ENCODE peak calls at places on chromosomes 7 and 10, in eight cellular contexts. X is neural progenitor cell; D is cardiac septum; O is omental fat pad; P is hypothalamus; W is stimulated activated CD4-positive, alpha-beta T cell treated with anti-CD3 and anti-CD28 coated beads, Interleukin-1b, Interleukin-23, amount 100 ng/mL, for 24 hours; F is small intestine; Z is GM10248. L is an unnamed sample.

GRCh38 chr7:122651451-122651850 is 47.5 kb downstream of the RNF133 start:
- DNase-seq in X (no peak), D (no peak), O (no peak), P (no peak), W (no peak), F (no peak), Z (no peak), L (no peak)

GRCh38 chr7:157004839-157005455 is 5.5 kb downstream of the MNX1 start:
- DNase-seq in X (no peak), D (no peak), O (no peak), P (no peak), W (no peak), F (no peak), Z (no peak), L (no peak)

GRCh38 chr7:138460649-138461607 is 869 bp downstream of the TRIM24 start:
- DNase-seq in X (peak; percentile 75), D (no peak), O (no peak), P (peak; percentile 71), W (peak; percentile 12), F (peak; percentile 54), Z (peak; percentile 68), L (peak; percentile 34)

GRCh38 chr10:124821520-124821919 is 19.9 kb downstream of the ABRAXAS2 start:
- DNase-seq in X (no peak), D (no peak), O (no peak), P (no peak), W (no peak), F (no peak), Z (no peak), L (no peak)

GRCh38 chr7:88216276-88216675 is 3.6 kb downstream of the SRI start:
- DNase-seq in X (no peak), D (no peak), O (no peak), P (no peak), W (no peak), F (no peak), Z (no peak), L (no peak)

GRCh38 chr7:5495581-5496375 is 72.1 kb upstream of the TNRC18 start:
- DNase-seq in X (no peak), D (peak; percentile 85), O (no peak), P (peak; percentile 63), W (no peak), F (no peak), Z (no peak), L (no peak)

GRCh38 chr7:98251251-98251843 is 685 bp downstream of the TECPR1 start:
- DNase-seq in X (no peak), D (no peak), O (no peak), P (peak; percentile 31), W (no peak), F (no peak), Z (peak; percentile 48), L (no peak)

GRCh38 chr7:31043035-31043434 is 9.1 kb upstream of the ADCYAP1R1 start:
- DNase-seq in X (peak; percentile 96), D (no peak), O (no peak), P (no peak), W (no peak), F (no peak), Z (no peak), L (no peak)

GRCh38 chr10:95260909-95261552 is 29.8 kb downstream of the PDLIM1 start:
- DNase-seq in X (no peak), D (no peak), O (no peak), P (no peak), W (no peak), F (no peak), Z (no peak), L (no peak)

GRCh38 chr7:129492406-129492805 is 9.9 kb upstream of the SMKR1 start:
- DNase-seq in X (no peak), D (no peak), O (no peak), P (no peak), W (no peak), F (no peak), Z (no peak), L (no peak)

GRCh38 chr10:79342295-79342761 is 4.9 kb upstream of the PPIF start:
- DNase-seq in X (no peak), D (no peak), O (no peak), P (no peak), W (no peak), F (no peak), Z (no peak), L (no peak)

GRCh38 chr7:106347229-106347833 is 62.5 kb upstream of the NAMPT start:
- DNase-seq in X (no peak), D (no peak), O (no peak), P (no peak), W (no peak), F (no peak), Z (no peak), L (no peak)

GRCh38 chr10:96509017-96509641 is 4.6 kb downstream of the TLL2 start:
- DNase-seq in X (peak; percentile 58), D (no peak), O (no peak), P (no peak), W (no peak), F (no peak), Z (no peak), L (no peak)

GRCh38 chr7:39510738-39511372 is 55.3 kb upstream of the YAE1 start:
- DNase-seq in X (no peak), D (no peak), O (no peak), P (no peak), W (no peak), F (no peak), Z (no peak), L (peak; percentile 37)

GRCh38 chr10:123991622-123992570 is 100.3 kb upstream of the CPXM2 start:
- DNase-seq in X (no peak), D (no peak), O (no peak), P (no peak), W (no peak), F (no peak), Z (peak; percentile 5), L (no peak)

GRCh38 chr10:124217906-124218769 is 124.7 kb upstream of the CHST15 start:
- DNase-seq in X (peak; percentile 43), D (no peak), O (no peak), P (no peak), W (no peak), F (no peak), Z (no peak), L (peak; percentile 26)

GRCh38 chr7:157507987-157508386 is 171.2 kb downstream of the DNAJB6 start:
- DNase-seq in X (no peak), D (no peak), O (no peak), P (no peak), W (no peak), F (no peak), Z (no peak), L (no peak)

GRCh38 chr10:104317195-104318095 is 20.8 kb downstream of the ITPRIP start:
- DNase-seq in X (no peak), D (peak; percentile 70), O (no peak), P (no peak), W (no peak), F (no peak), Z (no peak), L (no peak)

GRCh38 chr7:45328397-45329080 is 170.9 kb downstream of the RAMP3 start:
- DNase-seq in X (no peak), D (no peak), O (no peak), P (no peak), W (no peak), F (no peak), Z (no peak), L (no peak)

GRCh38 chr7:727104-727805 is at the start of gene PRKAR1B:
- DNase-seq in X (peak; percentile 68), D (peak; percentile 69), O (no peak), P (no peak), W (no peak), F (peak; percentile 51), Z (peak; percentile 75), L (peak; percentile 49)

GRCh38 chr7:72441791-72442190 is 29.7 kb upstream of the CALN1 start:
- DNase-seq in X (no peak), D (no peak), O (no peak), P (no peak), W (no peak), F (no peak), Z (no peak), L (peak; percentile 20)

GRCh38 chr10:103576862-103577261 is 83.4 kb downstream of the NEURL1 start:
- DNase-seq in X (no peak), D (no peak), O (no peak), P (no peak), W (no peak), F (no peak), Z (no peak), L (no peak)

GRCh38 chr10:14860782-14861181 is 17.9 kb upstream of the SUV39H2 start:
- DNase-seq in X (no peak), D (no peak), O (no peak), P (no peak), W (no peak), F (peak; percentile 98), Z (no peak), L (no peak)

GRCh38 chr10:124149143-124149542 is 55.7 kb upstream of the CHST15 start:
- DNase-seq in X (peak; percentile 52), D (no peak), O (no peak), P (no peak), W (no peak), F (no peak), Z (no peak), L (no peak)

GRCh38 chr10:72637398-72637857 is 11.5 kb upstream of the MICU1 start:
- DNase-seq in X (no peak), D (peak; percentile 78), O (no peak), P (no peak), W (no peak), F (no peak), Z (peak; percentile 47), L (peak; percentile 17)

GRCh38 chr10:99993994-99994689 is 15.6 kb downstream of the DNMBP start:
- DNase-seq in X (no peak), D (peak; percentile 85), O (no peak), P (no peak), W (no peak), F (peak; percentile 36), Z (peak; percentile 76), L (peak; percentile 50)

GRCh38 chr10:91409069-91409868 is 875 bp upstream of the HECTD2 start:
- DNase-seq in X (peak; percentile 82), D (peak; percentile 90), O (peak; percentile 35), P (peak; percentile 86), W (no peak), F (peak; percentile 69), Z (peak; percentile 32), L (peak; percentile 71)

L was measured in RWPE1.